ENCODE peak calls at places on chromosome 12, in six cellular contexts. One of them, this sample, is unnamed.

GRCh38 chr12:57145460-57146059 is 1.9 kb downstream of the LRP1-AS start:
- DNase-seq in GM19239: no peak
- DNase-seq in T-helper 9 cell: no peak
- DNase-seq in stimulated activated CD4-positive, alpha-beta T cell treated with anti-CD3 and anti-CD28 coated beads, Interleukin-2, amount 100 ng/mL, for 48 hours: no peak
- DNase-seq in naive thymus-derived CD8-positive, alpha-beta T cell: no peak
- DNase-seq in NCI-H446 treated with DMSO at 0.1 percent for 48 hours: no peak
- DNase-seq in this sample: no peak

GRCh38 chr12:51246254-51246853 is 7.7 kb downstream of the DAZAP2 start:
- DNase-seq in NCI-H446 treated with DMSO at 0.1 percent for 48 hours: no peak
- DNase-seq in stimulated activated CD4-positive, alpha-beta T cell treated with anti-CD3 and anti-CD28 coated beads, Interleukin-2, amount 100 ng/mL, for 48 hours: no peak
- DNase-seq in GM19239: no peak
- DNase-seq in naive thymus-derived CD8-positive, alpha-beta T cell: peak
- DNase-seq in T-helper 9 cell: no peak
- DNase-seq in this sample: no peak

GRCh38 chr12:112046003-112046402 is 32.8 kb downstream of the ERP29 start:
- DNase-seq in GM19239: no peak
- DNase-seq in stimulated activated CD4-positive, alpha-beta T cell treated with anti-CD3 and anti-CD28 coated beads, Interleukin-2, amount 100 ng/mL, for 48 hours: no peak
- DNase-seq in NCI-H446 treated with DMSO at 0.1 percent for 48 hours: no peak
- DNase-seq in T-helper 9 cell: no peak
- DNase-seq in naive thymus-derived CD8-positive, alpha-beta T cell: no peak
- DNase-seq in this sample: no peak

GRCh38 chr12:111451649-111452129 is 46.0 kb downstream of the SH2B3 start:
- DNase-seq in GM19239: no peak
- DNase-seq in T-helper 9 cell: no peak
- DNase-seq in stimulated activated CD4-positive, alpha-beta T cell treated with anti-CD3 and anti-CD28 coated beads, Interleukin-2, amount 100 ng/mL, for 48 hours: no peak
- DNase-seq in NCI-H446 treated with DMSO at 0.1 percent for 48 hours: no peak
- DNase-seq in naive thymus-derived CD8-positive, alpha-beta T cell: peak
- DNase-seq in this sample: peak

GRCh38 chr12:1919284-1919683 is 832 bp upstream of the CACNA2D4 start:
- DNase-seq in GM19239: no peak
- DNase-seq in NCI-H446 treated with DMSO at 0.1 percent for 48 hours: no peak
- DNase-seq in stimulated activated CD4-positive, alpha-beta T cell treated with anti-CD3 and anti-CD28 coated beads, Interleukin-2, amount 100 ng/mL, for 48 hours: no peak
- DNase-seq in naive thymus-derived CD8-positive, alpha-beta T cell: no peak
- DNase-seq in T-helper 9 cell: no peak
- DNase-seq in this sample: peak

GRCh38 chr12:6961278-6961694 is 9.2 kb downstream of the PHB2 start:
- DNase-seq in GM19239: no peak
- DNase-seq in NCI-H446 treated with DMSO at 0.1 percent for 48 hours: no peak
- DNase-seq in naive thymus-derived CD8-positive, alpha-beta T cell: peak
- DNase-seq in stimulated activated CD4-positive, alpha-beta T cell treated with anti-CD3 and anti-CD28 coated beads, Interleukin-2, amount 100 ng/mL, for 48 hours: peak
- DNase-seq in T-helper 9 cell: peak
- DNase-seq in this sample: peak

GRCh38 chr12:109267361-109267760 is 41.7 kb downstream of the FOXN4 start:
- DNase-seq in naive thymus-derived CD8-positive, alpha-beta T cell: no peak
- DNase-seq in stimulated activated CD4-positive, alpha-beta T cell treated with anti-CD3 and anti-CD28 coated beads, Interleukin-2, amount 100 ng/mL, for 48 hours: no peak
- DNase-seq in T-helper 9 cell: no peak
- DNase-seq in GM19239: no peak
- DNase-seq in NCI-H446 treated with DMSO at 0.1 percent for 48 hours: no peak
- DNase-seq in this sample: no peak

GRCh38 chr12:117261267-117261666 is 71.0 kb upstream of the FBXO21 start:
- DNase-seq in NCI-H446 treated with DMSO at 0.1 percent for 48 hours: no peak
- DNase-seq in stimulated activated CD4-positive, alpha-beta T cell treated with anti-CD3 and anti-CD28 coated beads, Interleukin-2, amount 100 ng/mL, for 48 hours: no peak
- DNase-seq in T-helper 9 cell: no peak
- DNase-seq in naive thymus-derived CD8-positive, alpha-beta T cell: no peak
- DNase-seq in GM19239: no peak
- DNase-seq in this sample: no peak

GRCh38 chr12:89825591-89826449 is 117.2 kb upstream of the ATP2B1 start:
- DNase-seq in stimulated activated CD4-positive, alpha-beta T cell treated with anti-CD3 and anti-CD28 coated beads, Interleukin-2, amount 100 ng/mL, for 48 hours: no peak
- DNase-seq in NCI-H446 treated with DMSO at 0.1 percent for 48 hours: no peak
- DNase-seq in GM19239: no peak
- DNase-seq in naive thymus-derived CD8-positive, alpha-beta T cell: no peak
- DNase-seq in T-helper 9 cell: no peak
- DNase-seq in this sample: no peak

GRCh38 chr12:54526800-54527630 is 22.4 kb upstream of the PDE1B start:
- DNase-seq in T-helper 9 cell: peak
- DNase-seq in NCI-H446 treated with DMSO at 0.1 percent for 48 hours: no peak
- DNase-seq in stimulated activated CD4-positive, alpha-beta T cell treated with anti-CD3 and anti-CD28 coated beads, Interleukin-2, amount 100 ng/mL, for 48 hours: peak
- DNase-seq in GM19239: no peak
- DNase-seq in naive thymus-derived CD8-positive, alpha-beta T cell: peak
- DNase-seq in this sample: peak

GRCh38 chr12:84785951-84786350 is 126.6 kb downstream of the SLC6A15 start:
- DNase-seq in T-helper 9 cell: no peak
- DNase-seq in naive thymus-derived CD8-positive, alpha-beta T cell: no peak
- DNase-seq in stimulated activated CD4-positive, alpha-beta T cell treated with anti-CD3 and anti-CD28 coated beads, Interleukin-2, amount 100 ng/mL, for 48 hours: no peak
- DNase-seq in GM19239: no peak
- DNase-seq in NCI-H446 treated with DMSO at 0.1 percent for 48 hours: no peak
- DNase-seq in this sample: no peak

GRCh38 chr12:33586576-33586975 is 147.0 kb upstream of the SYT10 start:
- DNase-seq in T-helper 9 cell: no peak
- DNase-seq in NCI-H446 treated with DMSO at 0.1 percent for 48 hours: no peak
- DNase-seq in naive thymus-derived CD8-positive, alpha-beta T cell: no peak
- DNase-seq in stimulated activated CD4-positive, alpha-beta T cell treated with anti-CD3 and anti-CD28 coated beads, Interleukin-2, amount 100 ng/mL, for 48 hours: no peak
- DNase-seq in GM19239: no peak
- DNase-seq in this sample: no peak

GRCh38 chr12:1878214-1878613 is 40.2 kb downstream of the CACNA2D4 start:
- DNase-seq in T-helper 9 cell: no peak
- DNase-seq in GM19239: no peak
- DNase-seq in naive thymus-derived CD8-positive, alpha-beta T cell: no peak
- DNase-seq in NCI-H446 treated with DMSO at 0.1 percent for 48 hours: no peak
- DNase-seq in stimulated activated CD4-positive, alpha-beta T cell treated with anti-CD3 and anti-CD28 coated beads, Interleukin-2, amount 100 ng/mL, for 48 hours: no peak
- DNase-seq in this sample: no peak

GRCh38 chr12:124837958-124838803 is 25.5 kb downstream of the SCARB1 start:
- DNase-seq in naive thymus-derived CD8-positive, alpha-beta T cell: no peak
- DNase-seq in stimulated activated CD4-positive, alpha-beta T cell treated with anti-CD3 and anti-CD28 coated beads, Interleukin-2, amount 100 ng/mL, for 48 hours: no peak
- DNase-seq in GM19239: no peak
- DNase-seq in NCI-H446 treated with DMSO at 0.1 percent for 48 hours: peak
- DNase-seq in T-helper 9 cell: no peak
- DNase-seq in this sample: no peak

GRCh38 chr12:54277823-54278276 is 2.1 kb downstream of the CBX5 start:
- DNase-seq in naive thymus-derived CD8-positive, alpha-beta T cell: no peak
- DNase-seq in stimulated activated CD4-positive, alpha-beta T cell treated with anti-CD3 and anti-CD28 coated beads, Interleukin-2, amount 100 ng/mL, for 48 hours: no peak
- DNase-seq in NCI-H446 treated with DMSO at 0.1 percent for 48 hours: no peak
- DNase-seq in T-helper 9 cell: no peak
- DNase-seq in GM19239: no peak
- DNase-seq in this sample: no peak

GRCh38 chr12:121894633-121895032 is 6.0 kb downstream of the PSMD9 start:
- DNase-seq in stimulated activated CD4-positive, alpha-beta T cell treated with anti-CD3 and anti-CD28 coated beads, Interleukin-2, amount 100 ng/mL, for 48 hours: no peak
- DNase-seq in NCI-H446 treated with DMSO at 0.1 percent for 48 hours: no peak
- DNase-seq in T-helper 9 cell: no peak
- DNase-seq in GM19239: no peak
- DNase-seq in naive thymus-derived CD8-positive, alpha-beta T cell: no peak
- DNase-seq in this sample: no peak

GRCh38 chr12:129312048-129312447 is 458.8 kb downstream of the GLT1D1 start:
- DNase-seq in GM19239: no peak
- DNase-seq in T-helper 9 cell: no peak
- DNase-seq in stimulated activated CD4-positive, alpha-beta T cell treated with anti-CD3 and anti-CD28 coated beads, Interleukin-2, amount 100 ng/mL, for 48 hours: no peak
- DNase-seq in naive thymus-derived CD8-positive, alpha-beta T cell: no peak
- DNase-seq in NCI-H446 treated with DMSO at 0.1 percent for 48 hours: no peak
- DNase-seq in this sample: no peak

GRCh38 chr12:12705833-12706520 is 10.0 kb upstream of the GPR19 start:
- DNase-seq in stimulated activated CD4-positive, alpha-beta T cell treated with anti-CD3 and anti-CD28 coated beads, Interleukin-2, amount 100 ng/mL, for 48 hours: peak
- DNase-seq in T-helper 9 cell: peak
- DNase-seq in NCI-H446 treated with DMSO at 0.1 percent for 48 hours: no peak
- DNase-seq in GM19239: no peak
- DNase-seq in naive thymus-derived CD8-positive, alpha-beta T cell: peak
- DNase-seq in this sample: no peak

GRCh38 chr12:83141460-83141994 is 454.8 kb downstream of the TMTC2 start:
- DNase-seq in stimulated activated CD4-positive, alpha-beta T cell treated with anti-CD3 and anti-CD28 coated beads, Interleukin-2, amount 100 ng/mL, for 48 hours: no peak
- DNase-seq in GM19239: no peak
- DNase-seq in naive thymus-derived CD8-positive, alpha-beta T cell: no peak
- DNase-seq in T-helper 9 cell: no peak
- DNase-seq in NCI-H446 treated with DMSO at 0.1 percent for 48 hours: no peak
- DNase-seq in this sample: no peak

GRCh38 chr12:101229841-101230241 is 19.8 kb upstream of the SLC5A8 start:
- DNase-seq in NCI-H446 treated with DMSO at 0.1 percent for 48 hours: no peak
- DNase-seq in T-helper 9 cell: no peak
- DNase-seq in stimulated activated CD4-positive, alpha-beta T cell treated with anti-CD3 and anti-CD28 coated beads, Interleukin-2, amount 100 ng/mL, for 48 hours: no peak
- DNase-seq in naive thymus-derived CD8-positive, alpha-beta T cell: no peak
- DNase-seq in GM19239: no peak
- DNase-seq in this sample: no peak

GRCh38 chr12:57201631-57202030 is 15.0 kb upstream of the NXPH4 start:
- DNase-seq in naive thymus-derived CD8-positive, alpha-beta T cell: no peak
- DNase-seq in GM19239: no peak
- DNase-seq in T-helper 9 cell: no peak
- DNase-seq in NCI-H446 treated with DMSO at 0.1 percent for 48 hours: no peak
- DNase-seq in stimulated activated CD4-positive, alpha-beta T cell treated with anti-CD3 and anti-CD28 coated beads, Interleukin-2, amount 100 ng/mL, for 48 hours: no peak
- DNase-seq in this sample: no peak

GRCh38 chr12:92186038-92186470 is 40.4 kb upstream of the BTG1 start:
- DNase-seq in T-helper 9 cell: no peak
- DNase-seq in naive thymus-derived CD8-positive, alpha-beta T cell: peak
- DNase-seq in NCI-H446 treated with DMSO at 0.1 percent for 48 hours: no peak
- DNase-seq in stimulated activated CD4-positive, alpha-beta T cell treated with anti-CD3 and anti-CD28 coated beads, Interleukin-2, amount 100 ng/mL, for 48 hours: no peak
- DNase-seq in GM19239: no peak
- DNase-seq in this sample: no peak

GRCh38 chr12:128613821-128614220 is 209.9 kb downstream of the SLC15A4 start:
- DNase-seq in naive thymus-derived CD8-positive, alpha-beta T cell: no peak
- DNase-seq in NCI-H446 treated with DMSO at 0.1 percent for 48 hours: no peak
- DNase-seq in T-helper 9 cell: no peak
- DNase-seq in GM19239: no peak
- DNase-seq in stimulated activated CD4-positive, alpha-beta T cell treated with anti-CD3 and anti-CD28 coated beads, Interleukin-2, amount 100 ng/mL, for 48 hours: no peak
- DNase-seq in this sample: no peak

GRCh38 chr12:124334266-124334665 is 39.4 kb downstream of the RFLNA start:
- DNase-seq in NCI-H446 treated with DMSO at 0.1 percent for 48 hours: no peak
- DNase-seq in stimulated activated CD4-positive, alpha-beta T cell treated with anti-CD3 and anti-CD28 coated beads, Interleukin-2, amount 100 ng/mL, for 48 hours: no peak
- DNase-seq in naive thymus-derived CD8-positive, alpha-beta T cell: no peak
- DNase-seq in GM19239: no peak
- DNase-seq in T-helper 9 cell: no peak
- DNase-seq in this sample: no peak

GRCh38 chr12:122834229-122834920 is 882 bp upstream of the HIP1R start:
- DNase-seq in GM19239: no peak
- DNase-seq in naive thymus-derived CD8-positive, alpha-beta T cell: peak
- DNase-seq in T-helper 9 cell: no peak
- DNase-seq in NCI-H446 treated with DMSO at 0.1 percent for 48 hours: no peak
- DNase-seq in stimulated activated CD4-positive, alpha-beta T cell treated with anti-CD3 and anti-CD28 coated beads, Interleukin-2, amount 100 ng/mL, for 48 hours: peak
- DNase-seq in this sample: no peak

GRCh38 chr12:5088586-5089264 is 45.0 kb downstream of the KCNA5 start:
- DNase-seq in GM19239: no peak
- DNase-seq in NCI-H446 treated with DMSO at 0.1 percent for 48 hours: no peak
- DNase-seq in T-helper 9 cell: no peak
- DNase-seq in naive thymus-derived CD8-positive, alpha-beta T cell: no peak
- DNase-seq in stimulated activated CD4-positive, alpha-beta T cell treated with anti-CD3 and anti-CD28 coated beads, Interleukin-2, amount 100 ng/mL, for 48 hours: no peak
- DNase-seq in this sample: no peak

GRCh38 chr12:2654311-2654710 is 140.5 kb upstream of the FKBP4 start:
- DNase-seq in T-helper 9 cell: no peak
- DNase-seq in naive thymus-derived CD8-positive, alpha-beta T cell: no peak
- DNase-seq in GM19239: no peak
- DNase-seq in stimulated activated CD4-positive, alpha-beta T cell treated with anti-CD3 and anti-CD28 coated beads, Interleukin-2, amount 100 ng/mL, for 48 hours: no peak
- DNase-seq in NCI-H446 treated with DMSO at 0.1 percent for 48 hours: no peak
- DNase-seq in this sample: no peak

GRCh38 chr12:52682938-52683574 is 2.8 kb upstream of the KRT1 start:
- DNase-seq in stimulated activated CD4-positive, alpha-beta T cell treated with anti-CD3 and anti-CD28 coated beads, Interleukin-2, amount 100 ng/mL, for 48 hours: no peak
- DNase-seq in naive thymus-derived CD8-positive, alpha-beta T cell: no peak
- DNase-seq in GM19239: no peak
- DNase-seq in NCI-H446 treated with DMSO at 0.1 percent for 48 hours: no peak
- DNase-seq in T-helper 9 cell: no peak
- DNase-seq in this sample: no peak

GRCh38 chr12:42679402-42679801 is 89.9 kb upstream of the PRICKLE1 start:
- DNase-seq in naive thymus-derived CD8-positive, alpha-beta T cell: no peak
- DNase-seq in NCI-H446 treated with DMSO at 0.1 percent for 48 hours: no peak
- DNase-seq in T-helper 9 cell: no peak
- DNase-seq in GM19239: no peak
- DNase-seq in stimulated activated CD4-positive, alpha-beta T cell treated with anti-CD3 and anti-CD28 coated beads, Interleukin-2, amount 100 ng/mL, for 48 hours: no peak
- DNase-seq in this sample: no peak

GRCh38 chr12:94114166-94114565 is 34.2 kb upstream of the PLXNC1 start:
- DNase-seq in T-helper 9 cell: no peak
- DNase-seq in NCI-H446 treated with DMSO at 0.1 percent for 48 hours: no peak
- DNase-seq in GM19239: no peak
- DNase-seq in stimulated activated CD4-positive, alpha-beta T cell treated with anti-CD3 and anti-CD28 coated beads, Interleukin-2, amount 100 ng/mL, for 48 hours: no peak
- DNase-seq in naive thymus-derived CD8-positive, alpha-beta T cell: no peak
- DNase-seq in this sample: no peak

GRCh38 chr12:82805812-82806497 is 119.2 kb downstream of the TMTC2 start:
- DNase-seq in T-helper 9 cell: no peak
- DNase-seq in stimulated activated CD4-positive, alpha-beta T cell treated with anti-CD3 and anti-CD28 coated beads, Interleukin-2, amount 100 ng/mL, for 48 hours: no peak
- DNase-seq in GM19239: no peak
- DNase-seq in naive thymus-derived CD8-positive, alpha-beta T cell: no peak
- DNase-seq in NCI-H446 treated with DMSO at 0.1 percent for 48 hours: no peak
- DNase-seq in this sample: no peak

GRCh38 chr12:16524378-16524777 is 81.6 kb downstream of the LMO3 start:
- DNase-seq in T-helper 9 cell: no peak
- DNase-seq in naive thymus-derived CD8-positive, alpha-beta T cell: no peak
- DNase-seq in GM19239: no peak
- DNase-seq in NCI-H446 treated with DMSO at 0.1 percent for 48 hours: no peak
- DNase-seq in stimulated activated CD4-positive, alpha-beta T cell treated with anti-CD3 and anti-CD28 coated beads, Interleukin-2, amount 100 ng/mL, for 48 hours: no peak
- DNase-seq in this sample: no peak

GRCh38 chr12:91836264-91836663 is 309.4 kb downstream of the BTG1 start:
- DNase-seq in NCI-H446 treated with DMSO at 0.1 percent for 48 hours: no peak
- DNase-seq in stimulated activated CD4-positive, alpha-beta T cell treated with anti-CD3 and anti-CD28 coated beads, Interleukin-2, amount 100 ng/mL, for 48 hours: no peak
- DNase-seq in GM19239: no peak
- DNase-seq in T-helper 9 cell: no peak
- DNase-seq in naive thymus-derived CD8-positive, alpha-beta T cell: no peak
- DNase-seq in this sample: no peak

This sample was measured in GM10248.